ENCODE peak calls at places on chromosomes 16 and 17, in ten cellular contexts. One of them, this sample, is unnamed.

GRCh38 chr16:12862327-12862726 is 39.1 kb upstream of the SHISA9 start:
- DNase-seq in tibial artery: no peak
- DNase-seq in cardiac fibroblast: no peak
- DNase-seq in tibial nerve: no peak
- DNase-seq in cardiac muscle cell: no peak
- DNase-seq in mucosa of descending colon: no peak
- DNase-seq in ascending aorta: no peak
- DNase-seq in neural progenitor cell: no peak
- DNase-seq in stomach: no peak
- DNase-seq in SK-N-SH: no peak
- DNase-seq in this sample: no peak

GRCh38 chr16:73172621-73173312 is 124.8 kb upstream of the ZFHX3 start:
- DNase-seq in tibial artery: peak
- DNase-seq in cardiac fibroblast: peak
- DNase-seq in tibial nerve: peak
- DNase-seq in cardiac muscle cell: peak
- DNase-seq in mucosa of descending colon: peak
- DNase-seq in ascending aorta: peak
- DNase-seq in neural progenitor cell: peak
- DNase-seq in stomach: peak
- DNase-seq in SK-N-SH: peak
- DNase-seq in this sample: no peak

GRCh38 chr17:28727727-28728363 is 743 bp upstream of the NEK8 start:
- DNase-seq in tibial artery: peak
- DNase-seq in cardiac fibroblast: peak
- DNase-seq in tibial nerve: no peak
- DNase-seq in cardiac muscle cell: peak
- DNase-seq in mucosa of descending colon: peak
- DNase-seq in ascending aorta: peak
- DNase-seq in neural progenitor cell: peak
- DNase-seq in stomach: peak
- DNase-seq in SK-N-SH: peak
- DNase-seq in this sample: no peak

GRCh38 chr17:29933379-29933778 is 3.4 kb upstream of the SSH2 start:
- DNase-seq in tibial artery: no peak
- DNase-seq in cardiac fibroblast: peak
- DNase-seq in tibial nerve: no peak
- DNase-seq in cardiac muscle cell: peak
- DNase-seq in mucosa of descending colon: no peak
- DNase-seq in ascending aorta: no peak
- DNase-seq in neural progenitor cell: peak
- DNase-seq in stomach: no peak
- DNase-seq in SK-N-SH: no peak
- DNase-seq in this sample: no peak

GRCh38 chr17:38572665-38573365 is 32.9 kb downstream of the SRCIN1 start:
- DNase-seq in tibial artery: no peak
- DNase-seq in cardiac fibroblast: no peak
- DNase-seq in tibial nerve: no peak
- DNase-seq in cardiac muscle cell: peak
- DNase-seq in mucosa of descending colon: no peak
- DNase-seq in ascending aorta: no peak
- DNase-seq in neural progenitor cell: peak
- DNase-seq in stomach: peak
- DNase-seq in SK-N-SH: peak
- DNase-seq in this sample: no peak

GRCh38 chr16:59341368-59341767 is 607.3 kb upstream of the GOT2 start:
- DNase-seq in tibial artery: no peak
- DNase-seq in cardiac fibroblast: no peak
- DNase-seq in tibial nerve: no peak
- DNase-seq in cardiac muscle cell: peak
- DNase-seq in mucosa of descending colon: no peak
- DNase-seq in ascending aorta: no peak
- DNase-seq in neural progenitor cell: peak
- DNase-seq in stomach: no peak
- DNase-seq in SK-N-SH: no peak
- DNase-seq in this sample: no peak

GRCh38 chr16:76897816-76898215 is 293.2 kb upstream of the MON1B start:
- DNase-seq in tibial artery: no peak
- DNase-seq in cardiac fibroblast: peak
- DNase-seq in tibial nerve: no peak
- DNase-seq in cardiac muscle cell: no peak
- DNase-seq in mucosa of descending colon: no peak
- DNase-seq in ascending aorta: no peak
- DNase-seq in neural progenitor cell: no peak
- DNase-seq in stomach: no peak
- DNase-seq in SK-N-SH: no peak
- DNase-seq in this sample: no peak

GRCh38 chr16:69621225-69621624 is 55.5 kb downstream of the NFAT5 start:
- DNase-seq in tibial artery: no peak
- DNase-seq in cardiac fibroblast: no peak
- DNase-seq in tibial nerve: no peak
- DNase-seq in cardiac muscle cell: no peak
- DNase-seq in mucosa of descending colon: no peak
- DNase-seq in ascending aorta: no peak
- DNase-seq in neural progenitor cell: no peak
- DNase-seq in stomach: no peak
- DNase-seq in SK-N-SH: no peak
- DNase-seq in this sample: no peak

GRCh38 chr16:85724936-85725335 is 26.0 kb downstream of the C16orf74 start:
- DNase-seq in tibial artery: no peak
- DNase-seq in cardiac fibroblast: no peak
- DNase-seq in tibial nerve: no peak
- DNase-seq in cardiac muscle cell: no peak
- DNase-seq in mucosa of descending colon: no peak
- DNase-seq in ascending aorta: no peak
- DNase-seq in neural progenitor cell: no peak
- DNase-seq in stomach: no peak
- DNase-seq in SK-N-SH: no peak
- DNase-seq in this sample: no peak

DNA sequence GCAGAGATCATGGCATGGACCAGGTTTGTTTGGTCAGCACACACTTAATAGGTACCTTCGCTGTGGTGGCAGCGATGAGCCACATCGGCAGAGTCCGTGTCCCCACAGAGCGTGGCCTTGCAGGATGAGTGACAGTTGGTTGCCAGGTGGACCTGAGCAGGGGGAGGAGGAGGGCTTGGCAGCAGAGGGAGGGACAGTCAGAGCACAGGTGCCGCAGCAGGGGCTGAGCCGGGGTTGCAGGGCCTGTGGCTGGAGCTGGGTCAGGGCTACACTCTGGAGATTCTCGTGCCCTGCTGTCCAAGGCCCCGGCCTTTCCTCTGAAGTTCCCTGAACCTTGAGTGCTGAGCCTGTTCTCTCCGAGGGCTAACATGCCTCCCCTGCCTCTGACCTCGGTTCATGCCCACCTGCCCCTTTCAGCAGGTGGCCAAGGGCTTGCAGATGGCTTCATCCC is 24.8 kb downstream of the POLR3E start:
- DNase-seq in tibial artery: no peak
- DNase-seq in cardiac fibroblast: no peak
- DNase-seq in tibial nerve: no peak
- DNase-seq in cardiac muscle cell: no peak
- DNase-seq in mucosa of descending colon: no peak
- DNase-seq in ascending aorta: no peak
- DNase-seq in neural progenitor cell: no peak
- DNase-seq in stomach: no peak
- DNase-seq in SK-N-SH: no peak
- DNase-seq in this sample: no peak
- TF ChIP-seq CTCF in tibial artery: no peak
- TF ChIP-seq CTCF in cardiac fibroblast: no peak
- TF ChIP-seq CTCF in tibial nerve: no peak
- TF ChIP-seq CTCF in cardiac muscle cell: no peak
- TF ChIP-seq CTCF in mucosa of descending colon: no peak
- TF ChIP-seq CTCF in ascending aorta: no peak
- TF ChIP-seq CTCF in neural progenitor cell: no peak
- TF ChIP-seq CTCF in stomach: no peak
- TF ChIP-seq CTCF in SK-N-SH: no peak
- TF ChIP-seq CTCF in this sample: no peak

GRCh38 chr16:4474192-4474961 is at the start of gene NMRAL1:
- DNase-seq in tibial artery: peak
- DNase-seq in cardiac fibroblast: peak
- DNase-seq in tibial nerve: peak
- DNase-seq in cardiac muscle cell: peak
- DNase-seq in mucosa of descending colon: peak
- DNase-seq in ascending aorta: peak
- DNase-seq in neural progenitor cell: peak
- DNase-seq in stomach: peak
- DNase-seq in SK-N-SH: peak
- DNase-seq in this sample: peak
- TF ChIP-seq CTCF in tibial artery: no peak
- TF ChIP-seq CTCF in cardiac fibroblast: no peak
- TF ChIP-seq CTCF in tibial nerve: no peak
- TF ChIP-seq CTCF in cardiac muscle cell: peak
- TF ChIP-seq CTCF in mucosa of descending colon: no peak
- TF ChIP-seq CTCF in ascending aorta: no peak
- TF ChIP-seq CTCF in neural progenitor cell: no peak
- TF ChIP-seq CTCF in stomach: no peak
- TF ChIP-seq CTCF in SK-N-SH: no peak
- TF ChIP-seq CTCF in this sample: no peak

GRCh38 chr17:45651145-45651713 is 132.9 kb upstream of the CRHR1 start:
- DNase-seq in tibial artery: no peak
- DNase-seq in cardiac fibroblast: no peak
- DNase-seq in tibial nerve: no peak
- DNase-seq in cardiac muscle cell: no peak
- DNase-seq in mucosa of descending colon: no peak
- DNase-seq in ascending aorta: no peak
- DNase-seq in neural progenitor cell: no peak
- DNase-seq in stomach: no peak
- DNase-seq in SK-N-SH: no peak
- DNase-seq in this sample: no peak

GRCh38 chr17:45650601-45651000 is 133.5 kb upstream of the CRHR1 start:
- DNase-seq in tibial artery: no peak
- DNase-seq in cardiac fibroblast: no peak
- DNase-seq in tibial nerve: no peak
- DNase-seq in cardiac muscle cell: no peak
- DNase-seq in mucosa of descending colon: no peak
- DNase-seq in ascending aorta: no peak
- DNase-seq in neural progenitor cell: no peak
- DNase-seq in stomach: no peak
- DNase-seq in SK-N-SH: no peak
- DNase-seq in this sample: no peak

GRCh38 chr17:45649796-45650195 is 134.3 kb upstream of the CRHR1 start:
- DNase-seq in tibial artery: no peak
- DNase-seq in cardiac fibroblast: no peak
- DNase-seq in tibial nerve: no peak
- DNase-seq in cardiac muscle cell: no peak
- DNase-seq in mucosa of descending colon: no peak
- DNase-seq in ascending aorta: no peak
- DNase-seq in neural progenitor cell: no peak
- DNase-seq in stomach: no peak
- DNase-seq in SK-N-SH: no peak
- DNase-seq in this sample: no peak

GRCh38 chr17:45646288-45646988 is 137.7 kb upstream of the CRHR1 start:
- DNase-seq in tibial artery: no peak
- DNase-seq in cardiac fibroblast: no peak
- DNase-seq in tibial nerve: peak
- DNase-seq in cardiac muscle cell: no peak
- DNase-seq in mucosa of descending colon: no peak
- DNase-seq in ascending aorta: no peak
- DNase-seq in neural progenitor cell: no peak
- DNase-seq in stomach: no peak
- DNase-seq in SK-N-SH: no peak
- DNase-seq in this sample: no peak

GRCh38 chr17:45648642-45649041 is 135.5 kb upstream of the CRHR1 start:
- DNase-seq in tibial artery: no peak
- DNase-seq in cardiac fibroblast: no peak
- DNase-seq in tibial nerve: no peak
- DNase-seq in cardiac muscle cell: no peak
- DNase-seq in mucosa of descending colon: no peak
- DNase-seq in ascending aorta: no peak
- DNase-seq in neural progenitor cell: peak
- DNase-seq in stomach: no peak
- DNase-seq in SK-N-SH: peak
- DNase-seq in this sample: no peak
- TF ChIP-seq CTCF in tibial artery: no peak
- TF ChIP-seq CTCF in cardiac fibroblast: no peak
- TF ChIP-seq CTCF in tibial nerve: no peak
- TF ChIP-seq CTCF in cardiac muscle cell: no peak
- TF ChIP-seq CTCF in mucosa of descending colon: no peak
- TF ChIP-seq CTCF in ascending aorta: no peak
- TF ChIP-seq CTCF in neural progenitor cell: peak
- TF ChIP-seq CTCF in stomach: no peak
- TF ChIP-seq CTCF in SK-N-SH: peak
- TF ChIP-seq CTCF in this sample: peak

GRCh38 chr17:44084921-44085320 is 14.4 kb downstream of the G6PC3 start:
- DNase-seq in tibial artery: no peak
- DNase-seq in cardiac fibroblast: no peak
- DNase-seq in tibial nerve: no peak
- DNase-seq in cardiac muscle cell: no peak
- DNase-seq in mucosa of descending colon: no peak
- DNase-seq in ascending aorta: no peak
- DNase-seq in neural progenitor cell: peak
- DNase-seq in stomach: no peak
- DNase-seq in SK-N-SH: no peak
- DNase-seq in this sample: no peak

GRCh38 chr17:44082206-44082605 is 11.7 kb downstream of the G6PC3 start:
- DNase-seq in tibial artery: no peak
- DNase-seq in cardiac fibroblast: no peak
- DNase-seq in tibial nerve: no peak
- DNase-seq in cardiac muscle cell: no peak
- DNase-seq in mucosa of descending colon: no peak
- DNase-seq in ascending aorta: no peak
- DNase-seq in neural progenitor cell: no peak
- DNase-seq in stomach: no peak
- DNase-seq in SK-N-SH: peak
- DNase-seq in this sample: no peak

GRCh38 chr17:44084131-44084538 is 13.6 kb downstream of the G6PC3 start:
- DNase-seq in tibial artery: no peak
- DNase-seq in cardiac fibroblast: no peak
- DNase-seq in tibial nerve: no peak
- DNase-seq in cardiac muscle cell: no peak
- DNase-seq in mucosa of descending colon: no peak
- DNase-seq in ascending aorta: no peak
- DNase-seq in neural progenitor cell: peak
- DNase-seq in stomach: no peak
- DNase-seq in SK-N-SH: peak
- DNase-seq in this sample: no peak

GRCh38 chr17:44081681-44082080 is 11.1 kb downstream of the G6PC3 start:
- DNase-seq in tibial artery: no peak
- DNase-seq in cardiac fibroblast: peak
- DNase-seq in tibial nerve: no peak
- DNase-seq in cardiac muscle cell: no peak
- DNase-seq in mucosa of descending colon: no peak
- DNase-seq in ascending aorta: no peak
- DNase-seq in neural progenitor cell: no peak
- DNase-seq in stomach: no peak
- DNase-seq in SK-N-SH: no peak
- DNase-seq in this sample: no peak

DNA sequence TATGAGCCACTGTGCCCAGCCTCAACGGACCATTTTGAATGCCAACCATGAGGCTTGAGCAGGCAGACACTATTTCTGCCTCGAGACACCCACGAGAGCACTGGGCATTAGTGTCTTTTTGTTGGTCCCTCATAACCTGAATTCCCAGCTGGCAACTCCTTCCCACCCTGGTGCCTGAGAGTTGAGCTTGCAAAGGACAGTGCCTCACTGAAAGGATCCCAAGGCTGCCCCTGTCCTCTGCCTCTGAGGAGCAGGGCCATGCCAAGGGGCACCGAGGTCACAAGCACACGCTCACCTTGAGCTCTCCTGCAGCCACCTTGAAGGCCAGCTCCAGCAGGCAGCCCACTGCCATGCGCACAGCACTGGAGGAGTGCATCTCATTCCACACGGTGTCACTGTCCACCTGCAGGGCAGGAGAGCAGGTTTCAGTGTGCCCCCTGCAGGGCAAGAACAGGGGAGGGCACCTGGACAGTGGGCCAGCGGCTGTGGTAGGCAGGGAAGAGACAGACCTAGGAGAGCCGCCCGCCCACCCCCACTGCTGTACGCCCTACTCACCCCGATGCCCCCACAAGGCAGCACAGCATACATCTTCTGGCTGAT is 12.8 kb downstream of the G6PC3 start:
- DNase-seq in tibial artery: no peak
- DNase-seq in cardiac fibroblast: no peak
- DNase-seq in tibial nerve: no peak
- DNase-seq in cardiac muscle cell: no peak
- DNase-seq in mucosa of descending colon: no peak
- DNase-seq in ascending aorta: no peak
- DNase-seq in neural progenitor cell: no peak
- DNase-seq in stomach: no peak
- DNase-seq in SK-N-SH: peak
- DNase-seq in this sample: no peak
- TF ChIP-seq CTCF in tibial artery: peak
- TF ChIP-seq CTCF in cardiac fibroblast: peak
- TF ChIP-seq CTCF in tibial nerve: no peak
- TF ChIP-seq CTCF in cardiac muscle cell: peak
- TF ChIP-seq CTCF in mucosa of descending colon: no peak
- TF ChIP-seq CTCF in ascending aorta: no peak
- TF ChIP-seq CTCF in neural progenitor cell: no peak
- TF ChIP-seq CTCF in stomach: no peak
- TF ChIP-seq CTCF in SK-N-SH: peak
- TF ChIP-seq CTCF in this sample: peak

This sample was measured in kidney epithelial cell.